ENCODE peak calls at places on chromosomes 12 and 14, in eight cellular contexts. C is retina; J is K562; Q is NCI-H2081; L is stimulated activated CD4-positive, alpha-beta T cell treated with anti-CD3 and anti-CD28 coated beads, Interleukin-4, amount 100 ng/mL, for 48 hours; Z is posterior vena cava; D is CD8-positive, alpha-beta T cell; K is NB4. H is an unnamed sample.

GRCh38 chr12:79826267-79827128 is 108.4 kb downstream of the PPP1R12A start:
- DNase-seq in D (no peak), Z (no peak), J (no peak), K (no peak), L (no peak), C (no peak), Q (no peak), H (no peak)

GRCh38 chr12:15131462-15131861 is 89.8 kb downstream of the RERG start:
- DNase-seq in Q (no peak), C (no peak), Z (no peak), K (no peak), J (no peak), D (no peak), L (no peak), H (no peak)

GRCh38 chr14:101235042-101235871 is 326.0 kb upstream of the DIO3 start:
- DNase-seq in D (no peak), J (peak; percentile 69), Z (peak; percentile 82), Q (peak; percentile 51), K (peak; percentile 55), C (peak; percentile 86), L (peak; percentile 2), H (peak; percentile 38)

GRCh38 chr14:99592933-99593753 is 10.9 kb downstream of the CCDC85C start:
- DNase-seq in C (peak; percentile 88), Q (no peak), D (no peak), L (no peak), Z (peak; percentile 80), K (no peak), J (no peak), H (peak; percentile 73)

GRCh38 chr12:131418884-131419283 is 292.0 kb upstream of the SFSWAP start:
- DNase-seq in Z (no peak), C (no peak), J (no peak), K (no peak), L (no peak), D (no peak), Q (no peak), H (no peak)

GRCh38 chr12:65948320-65949008 is 124.2 kb downstream of the HMGA2 start:
- DNase-seq in Z (peak; percentile 86), Q (no peak), K (no peak), D (no peak), L (no peak), C (peak; percentile 42), J (no peak), H (peak; percentile 50)

GRCh38 chr12:100437038-100437841 is 36.4 kb upstream of the NR1H4 start:
- DNase-seq in J (no peak), Z (no peak), K (no peak), Q (no peak), C (no peak), L (no peak), D (no peak), H (no peak)

GRCh38 chr14:53151867-53152626 is 1.1 kb downstream of the DDHD1 start:
- DNase-seq in Q (peak; percentile 72), D (peak; percentile 74), K (peak; percentile 65), L (peak; percentile 55), J (peak; percentile 28), C (peak; percentile 86), Z (peak; percentile 89), H (peak; percentile 33)

GRCh38 chr14:101851183-101851582 is 89.7 kb downstream of the PPP2R5C start:
- DNase-seq in K (no peak), Z (no peak), D (no peak), C (no peak), L (no peak), J (no peak), Q (no peak), H (no peak)

GRCh38 chr14:38867561-38868150 is 235.4 kb downstream of the SEC23A start:
- DNase-seq in D (peak; percentile 45), Z (peak; percentile 84), J (peak; percentile 44), C (peak; percentile 75), Q (peak; percentile 87), K (peak; percentile 75), L (peak; percentile 49), H (peak; percentile 67)

GRCh38 chr14:95274874-95275273 is 44.8 kb downstream of the CLMN start:
- DNase-seq in L (no peak), D (no peak), C (no peak), Z (no peak), Q (no peak), J (no peak), K (no peak), H (no peak)

GRCh38 chr12:45731376-45731775 is 1.9 kb downstream of the ARID2 start:
- DNase-seq in K (no peak), L (no peak), C (no peak), Z (no peak), Q (no peak), J (no peak), D (no peak), H (no peak)

GRCh38 chr12:90262261-90262660 is 553.6 kb upstream of the ATP2B1 start:
- DNase-seq in Z (no peak), D (no peak), J (no peak), C (no peak), K (no peak), Q (no peak), L (no peak), H (no peak)

GRCh38 chr12:119772431-119772830 is 104.5 kb downstream of the PRKAB1 start:
- DNase-seq in D (no peak), C (no peak), J (no peak), K (no peak), Q (no peak), L (no peak), Z (no peak), H (no peak)

GRCh38 chr14:63045612-63046320 is 508 bp upstream of the KCNH5 start:
- DNase-seq in J (no peak), L (no peak), C (peak; percentile 90), D (no peak), Q (peak; percentile 89), Z (peak; percentile 78), K (no peak), H (peak; percentile 1)

GRCh38 chr12:107480836-107481608 is 204.6 kb upstream of the PWP1 start:
- DNase-seq in L (no peak), J (no peak), Z (no peak), C (no peak), D (no peak), K (no peak), Q (no peak), H (no peak)

GRCh38 chr12:59407799-59408198 is 188.0 kb upstream of the SLC16A7 start:
- DNase-seq in Z (no peak), J (no peak), D (no peak), C (no peak), Q (no peak), L (no peak), K (no peak), H (no peak)

GRCh38 chr14:36313206-36313605 is 7.2 kb downstream of the MBIP start:
- DNase-seq in D (no peak), C (no peak), Q (peak; percentile 86), Z (no peak), J (no peak), L (no peak), K (no peak), H (no peak)

GRCh38 chr14:24179961-24180726 is 8.3 kb downstream of the REC8 start:
- DNase-seq in Q (no peak), J (no peak), C (no peak), K (no peak), Z (peak; percentile 69), D (no peak), L (no peak), H (peak; percentile 44)

GRCh38 chr12:116577149-116577548 is 18.0 kb downstream of the MAP1LC3B2 start:
- DNase-seq in D (no peak), Z (no peak), Q (no peak), K (no peak), L (no peak), J (no peak), C (no peak), H (no peak)

GRCh38 chr14:40981247-40981646 is 625.4 kb upstream of the LRFN5 start:
- DNase-seq in Z (no peak), D (no peak), L (no peak), C (no peak), J (no peak), Q (no peak), K (no peak), H (no peak)

GRCh38 chr14:105856676-105857222 is 330.4 kb downstream of the TMEM121 start:
- DNase-seq in Z (peak; percentile 15), K (no peak), Q (no peak), J (no peak), D (no peak), C (no peak), L (no peak), H (no peak)

H was measured in cerebellar cortex.